ENCODE peak calls at places on chromosomes 13 and 19, in ten cellular contexts. U is tibial nerve; J is upper lobe of left lung; K is aorta; G is Peyer's patch; W is right cardiac atrium; P is A673; A is gastrocnemius medialis; C is heart right ventricle; S is CD8-positive, alpha-beta T cell. L is an unnamed sample.
A peak's percentile ranks its signal among the peaks of the same experiment; 100 is the strongest.

GRCh38 chr13:70732611-70733010 is 624.4 kb upstream of the KLHL1 start:
- DNase-seq in U (no peak), J (no peak), K (no peak), G (no peak), W (no peak), P (no peak), A (no peak), C (no peak), S (no peak), L (peak; percentile 58)

GRCh38 chr13:39676315-39676876 is 20.9 kb downstream of the COG6 start:
- DNase-seq in U (no peak), J (no peak), K (no peak), G (no peak), W (no peak), P (peak; percentile 84), A (no peak), C (peak; percentile 36), S (peak; percentile 27), L (peak; percentile 34)

GRCh38 chr13:113650275-113650674 is 7.7 kb downstream of the ATP4B start:
- DNase-seq in U (peak; percentile 3), J (peak; percentile 80), K (peak; percentile 36), G (no peak), W (peak; percentile 18), P (no peak), A (peak; percentile 2), C (no peak), S (no peak), L (no peak)

GRCh38 chr13:49308104-49308875 is 60.6 kb downstream of the CDADC1 start:
- DNase-seq in U (peak; percentile 83), J (no peak), K (peak; percentile 88), G (no peak), W (peak; percentile 95), P (no peak), A (peak; percentile 85), C (peak; percentile 74), S (no peak), L (no peak)

GRCh38 chr13:52001120-52001731 is 10.0 kb downstream of the ATP7B start:
- DNase-seq in U (no peak), J (no peak), K (no peak), G (no peak), W (no peak), P (peak; percentile 63), A (no peak), C (no peak), S (no peak), L (no peak)

GRCh38 chr13:98094678-98095266 is 48.1 kb upstream of the FARP1 start:
- DNase-seq in U (no peak), J (no peak), K (no peak), G (no peak), W (no peak), P (no peak), A (no peak), C (no peak), S (no peak), L (no peak)

GRCh38 chr19:5338661-5339469 is 1.7 kb downstream of the PTPRS start:
- DNase-seq in U (no peak), J (no peak), K (no peak), G (no peak), W (no peak), P (peak; percentile 53), A (no peak), C (no peak), S (no peak), L (peak; percentile 16)

GRCh38 chr13:30829145-30829544 is 76.9 kb upstream of the MEDAG start:
- DNase-seq in U (no peak), J (no peak), K (no peak), G (no peak), W (no peak), P (no peak), A (no peak), C (no peak), S (no peak), L (no peak)

GRCh38 chr13:63540042-63540441 is 2124.4 kb upstream of the PCDH20 start:
- DNase-seq in U (no peak), J (no peak), K (no peak), G (no peak), W (no peak), P (no peak), A (no peak), C (no peak), S (no peak), L (no peak)

GRCh38 chr13:57552441-57552840 is 79.1 kb upstream of the PCDH17 start:
- DNase-seq in U (no peak), J (no peak), K (no peak), G (no peak), W (no peak), P (no peak), A (no peak), C (no peak), S (no peak), L (no peak)

GRCh38 chr19:36421749-36422481 is 3.5 kb upstream of the ZFP82 start:
- DNase-seq in U (no peak), J (peak; percentile 79), K (no peak), G (no peak), W (no peak), P (no peak), A (no peak), C (no peak), S (no peak), L (no peak)

GRCh38 chr19:18346091-18346490 is 5.7 kb downstream of the PGPEP1 start:
- DNase-seq in U (no peak), J (no peak), K (no peak), G (no peak), W (no peak), P (peak; percentile 57), A (no peak), C (no peak), S (no peak), L (no peak)

GRCh38 chr19:29586401-29586800 is 19.7 kb upstream of the POP4 start:
- DNase-seq in U (no peak), J (no peak), K (no peak), G (no peak), W (no peak), P (no peak), A (no peak), C (no peak), S (no peak), L (no peak)

GRCh38 chr19:3469638-3470499 is 10.5 kb downstream of the SMIM24 start:
- DNase-seq in U (no peak), J (no peak), K (no peak), G (no peak), W (no peak), P (no peak), A (no peak), C (no peak), S (no peak), L (no peak)

GRCh38 chr19:41532526-41532925 is 43.4 kb upstream of the CEACAM21 start:
- DNase-seq in U (no peak), J (no peak), K (no peak), G (no peak), W (no peak), P (no peak), A (no peak), C (no peak), S (no peak), L (no peak)

GRCh38 chr19:41537789-41538188 is 38.2 kb upstream of the CEACAM21 start:
- DNase-seq in U (no peak), J (no peak), K (no peak), G (no peak), W (no peak), P (peak; percentile 40), A (no peak), C (no peak), S (no peak), L (no peak)

GRCh38 chr19:41533691-41534090 is 42.3 kb upstream of the CEACAM21 start:
- DNase-seq in U (no peak), J (no peak), K (no peak), G (no peak), W (no peak), P (no peak), A (no peak), C (no peak), S (no peak), L (peak; percentile 20)

GRCh38 chr19:41531438-41532311 is 44.3 kb upstream of the CEACAM21 start:
- DNase-seq in U (peak; percentile 56), J (no peak), K (peak; percentile 83), G (peak; percentile 81), W (peak; percentile 89), P (peak; percentile 91), A (peak; percentile 69), C (peak; percentile 92), S (peak; percentile 80), L (no peak)

GRCh38 chr19:41535029-41535622 is 40.8 kb upstream of the CEACAM21 start:
- DNase-seq in U (no peak), J (no peak), K (no peak), G (no peak), W (no peak), P (no peak), A (no peak), C (no peak), S (no peak), L (no peak)
- H3K4me1 ChIP-seq in U (no peaks in the 10 kb centered on the region), J (peaks cover 42% of the 10 kb centered on the region), K (no peaks in the 10 kb centered on the region), G (peaks cover 17% of the 10 kb centered on the region), W (peaks cover 2% of the 10 kb centered on the region), P (peaks cover 10% of the 10 kb centered on the region), A (peaks cover 16% of the 10 kb centered on the region), C (peaks cover 26% of the 10 kb centered on the region), S (peaks cover 47% of the 10 kb centered on the region), L (no peaks in the 10 kb centered on the region)

DNA sequence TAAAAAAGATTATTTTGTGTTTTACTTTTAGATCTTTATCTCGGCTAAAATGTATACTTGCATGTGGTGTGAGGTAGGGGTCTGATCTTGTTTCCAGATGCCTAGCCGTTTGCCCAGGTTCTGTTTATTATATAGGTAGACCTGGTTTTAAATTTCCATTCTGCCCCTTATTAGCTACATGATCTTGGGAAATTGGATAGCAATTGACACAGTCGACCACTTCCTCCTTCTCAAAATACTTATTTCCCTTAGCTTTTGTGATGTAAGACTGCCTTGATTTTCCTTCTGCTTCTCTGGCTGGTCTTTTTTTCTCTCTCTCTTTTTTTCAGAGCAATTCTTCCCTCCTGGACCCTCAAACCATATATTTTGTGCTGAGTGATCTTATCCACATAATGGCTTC is 3.0 kb upstream of the PGLYRP1 start:
- DNase-seq in U (no peak), J (no peak), K (no peak), G (no peak), W (no peak), P (no peak), A (no peak), C (no peak), S (no peak), L (no peak)
- H3K27me3 ChIP-seq in U (peaks cover 71% of the 10 kb centered on the region), J (peaks cover 9% of the 10 kb centered on the region), K (no peaks in the 10 kb centered on the region), G (peaks cover 11% of the 10 kb centered on the region), W (peaks cover 2% of the 10 kb centered on the region), P (peaks cover 3% of the 10 kb centered on the region), A (peaks cover 48% of the 10 kb centered on the region), C (no peaks in the 10 kb centered on the region), S (no peaks in the 10 kb centered on the region), L (no peaks in the 10 kb centered on the region)

GRCh38 chr19:47132522-47132852 is 1.9 kb downstream of the SAE1 start:
- DNase-seq in U (no peak), J (no peak), K (no peak), G (no peak), W (no peak), P (no peak), A (no peak), C (no peak), S (no peak), L (no peak)
- H3K4me3 ChIP-seq in U (no peak overlapping the region), J (no peak overlapping the region), K (no peak overlapping the region), G (no peak overlapping the region), W (no peak overlapping the region), P (peak overlapping the region; percentile 79), A (no peak overlapping the region), C (no peak overlapping the region), S (no peak overlapping the region), L (peak overlapping the region; percentile 95)

DNA sequence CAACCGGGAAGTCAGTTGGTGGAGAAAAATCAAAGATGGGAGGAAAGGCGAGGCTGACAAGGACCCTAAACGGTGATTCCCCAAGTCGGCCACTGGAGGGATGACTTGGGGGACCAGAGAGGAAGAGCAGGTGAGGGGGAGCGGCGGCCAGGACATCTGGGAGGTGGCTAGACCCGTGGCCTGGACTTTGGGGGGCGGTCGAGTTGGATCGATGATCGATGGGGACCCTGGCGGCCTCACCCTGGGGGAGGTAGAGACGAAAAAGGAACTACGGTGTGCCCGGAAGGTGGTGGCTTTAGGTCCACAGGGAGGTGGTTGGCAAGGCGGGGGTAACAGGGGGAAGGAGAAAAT is 7.6 kb upstream of the CIRBP start:
- DNase-seq in U (no peak), J (no peak), K (no peak), G (no peak), W (peak; percentile 71), P (peak; percentile 75), A (no peak), C (peak; percentile 38), S (peak; percentile 52), L (no peak)
- H3K4me1 ChIP-seq in U (no peaks in the 10 kb centered on the region), J (peaks cover 94% of the 10 kb centered on the region), K (no peaks in the 10 kb centered on the region), G (peaks cover 61% of the 10 kb centered on the region), W (peaks cover 10% of the 10 kb centered on the region), P (peaks cover 74% of the 10 kb centered on the region), A (peaks cover 46% of the 10 kb centered on the region), C (peaks cover 79% of the 10 kb centered on the region), S (peaks cover 72% of the 10 kb centered on the region), L (peaks cover 34% of the 10 kb centered on the region)

L was measured in HAP-1.